ENCODE peak calls at places on chromosomes 16 and 17, in five cellular contexts. One of them, this sample, is unnamed. For H3K4me1, the result is how much of the 10 kb centered on the place peaks cover.

GRCh38 chr17:35931794-35932419 is 1.3 kb upstream of the RDM1 start:
- DNase-seq in pancreas: no peak
- DNase-seq in DND-41: no peak
- DNase-seq in psoas muscle: no peak
- DNase-seq in CD4-positive, CD25-positive, alpha-beta regulatory T cell: no peak
- DNase-seq in this sample: no peak

GRCh38 chr16:81198635-81199034 is 39.9 kb upstream of the BCO1 start:
- DNase-seq in pancreas: no peak
- DNase-seq in DND-41: no peak
- DNase-seq in psoas muscle: no peak
- DNase-seq in CD4-positive, CD25-positive, alpha-beta regulatory T cell: no peak
- DNase-seq in this sample: no peak

GRCh38 chr17:81085420-81085911 is 50.5 kb downstream of the BAIAP2 start:
- DNase-seq in pancreas: no peak
- DNase-seq in DND-41: no peak
- DNase-seq in psoas muscle: no peak
- DNase-seq in CD4-positive, CD25-positive, alpha-beta regulatory T cell: no peak
- DNase-seq in this sample: no peak

GRCh38 chr16:1054660-1055556 is 17.6 kb upstream of the SSTR5 start:
- DNase-seq in pancreas: no peak
- DNase-seq in DND-41: no peak
- DNase-seq in psoas muscle: peak
- DNase-seq in CD4-positive, CD25-positive, alpha-beta regulatory T cell: no peak
- DNase-seq in this sample: peak

GRCh38 chr16:89925596-89926079 is 2.5 kb downstream of the TUBB3 start:
- DNase-seq in pancreas: no peak
- DNase-seq in DND-41: no peak
- DNase-seq in psoas muscle: no peak
- DNase-seq in CD4-positive, CD25-positive, alpha-beta regulatory T cell: no peak
- DNase-seq in this sample: no peak

GRCh38 chr16:14569213-14569612 is 60.8 kb downstream of the PARN start:
- DNase-seq in pancreas: no peak
- DNase-seq in DND-41: no peak
- DNase-seq in psoas muscle: no peak
- DNase-seq in CD4-positive, CD25-positive, alpha-beta regulatory T cell: no peak
- DNase-seq in this sample: no peak

GRCh38 chr17:44915321-44915726 is at the start of gene GFAP:
- DNase-seq in pancreas: no peak
- DNase-seq in DND-41: no peak
- DNase-seq in psoas muscle: no peak
- DNase-seq in CD4-positive, CD25-positive, alpha-beta regulatory T cell: no peak
- DNase-seq in this sample: no peak

GRCh38 chr16:79600636-79601091 is at the start of gene MAF:
- DNase-seq in pancreas: peak
- DNase-seq in DND-41: peak
- DNase-seq in psoas muscle: peak
- DNase-seq in CD4-positive, CD25-positive, alpha-beta regulatory T cell: peak
- DNase-seq in this sample: peak

GRCh38 chr16:27759301-27759871 is 209.4 kb downstream of the KATNIP start:
- DNase-seq in pancreas: no peak
- DNase-seq in DND-41: no peak
- DNase-seq in psoas muscle: no peak
- DNase-seq in CD4-positive, CD25-positive, alpha-beta regulatory T cell: no peak
- DNase-seq in this sample: no peak

GRCh38 chr16:27366687-27367462 is 35.1 kb upstream of the IL21R start:
- DNase-seq in pancreas: no peak
- DNase-seq in DND-41: peak
- DNase-seq in psoas muscle: no peak
- DNase-seq in CD4-positive, CD25-positive, alpha-beta regulatory T cell: no peak
- DNase-seq in this sample: no peak

GRCh38 chr16:77433146-77433545 is 1.7 kb downstream of the ADAMTS18 start:
- DNase-seq in pancreas: no peak
- DNase-seq in DND-41: no peak
- DNase-seq in psoas muscle: no peak
- DNase-seq in CD4-positive, CD25-positive, alpha-beta regulatory T cell: no peak
- DNase-seq in this sample: no peak

GRCh38 chr16:20004931-20005330 is 68.8 kb downstream of the GPR139 start:
- DNase-seq in pancreas: no peak
- DNase-seq in DND-41: no peak
- DNase-seq in psoas muscle: no peak
- DNase-seq in CD4-positive, CD25-positive, alpha-beta regulatory T cell: no peak
- DNase-seq in this sample: no peak

GRCh38 chr17:44828919-44829557 is 1.0 kb downstream of the GJC1 start:
- DNase-seq in pancreas: no peak
- DNase-seq in DND-41: peak
- DNase-seq in psoas muscle: no peak
- DNase-seq in CD4-positive, CD25-positive, alpha-beta regulatory T cell: peak
- DNase-seq in this sample: no peak

GRCh38 chr17:17206149-17206912 is at the start of gene PLD6:
- DNase-seq in pancreas: peak
- DNase-seq in DND-41: peak
- DNase-seq in psoas muscle: peak
- DNase-seq in CD4-positive, CD25-positive, alpha-beta regulatory T cell: peak
- DNase-seq in this sample: peak

GRCh38 chr16:46763147-46763546 is 15.0 kb upstream of the MYLK3 start:
- DNase-seq in pancreas: no peak
- DNase-seq in DND-41: no peak
- DNase-seq in psoas muscle: peak
- DNase-seq in CD4-positive, CD25-positive, alpha-beta regulatory T cell: no peak
- DNase-seq in this sample: peak

GRCh38 chr16:53495325-53495724 is 7.7 kb downstream of the AKTIP start:
- DNase-seq in pancreas: no peak
- DNase-seq in DND-41: no peak
- DNase-seq in psoas muscle: no peak
- DNase-seq in CD4-positive, CD25-positive, alpha-beta regulatory T cell: no peak
- DNase-seq in this sample: no peak

GRCh38 chr16:84143784-84144199 is 1.2 kb downstream of the HSDL1 start:
- DNase-seq in pancreas: no peak
- DNase-seq in DND-41: no peak
- DNase-seq in psoas muscle: no peak
- DNase-seq in CD4-positive, CD25-positive, alpha-beta regulatory T cell: no peak
- DNase-seq in this sample: no peak

GRCh38 chr16:54075446-54075845 is 211.1 kb downstream of the IRX3 start:
- DNase-seq in pancreas: no peak
- DNase-seq in DND-41: no peak
- DNase-seq in psoas muscle: no peak
- DNase-seq in CD4-positive, CD25-positive, alpha-beta regulatory T cell: no peak
- DNase-seq in this sample: no peak

GRCh38 chr17:60442271-60443201 is 20.2 kb downstream of the CHCT1 start:
- DNase-seq in pancreas: no peak
- DNase-seq in DND-41: no peak
- DNase-seq in psoas muscle: no peak
- DNase-seq in CD4-positive, CD25-positive, alpha-beta regulatory T cell: no peak
- DNase-seq in this sample: no peak

GRCh38 chr17:60586288-60586974 is 13.6 kb upstream of the PPM1D start:
- DNase-seq in pancreas: no peak
- DNase-seq in DND-41: no peak
- DNase-seq in psoas muscle: no peak
- DNase-seq in CD4-positive, CD25-positive, alpha-beta regulatory T cell: no peak
- DNase-seq in this sample: no peak

GRCh38 chr16:4323071-4323844 is 7.4 kb downstream of the GLIS2 start:
- DNase-seq in pancreas: peak
- DNase-seq in DND-41: no peak
- DNase-seq in psoas muscle: peak
- DNase-seq in CD4-positive, CD25-positive, alpha-beta regulatory T cell: no peak
- DNase-seq in this sample: no peak

GRCh38 chr16:65500007-65500406 is 378.1 kb upstream of the CDH11 start:
- DNase-seq in pancreas: no peak
- DNase-seq in DND-41: no peak
- DNase-seq in psoas muscle: no peak
- DNase-seq in CD4-positive, CD25-positive, alpha-beta regulatory T cell: no peak
- DNase-seq in this sample: no peak

GRCh38 chr17:560379-560935 is 154.2 kb downstream of the VPS53 start:
- DNase-seq in pancreas: no peak
- DNase-seq in DND-41: no peak
- DNase-seq in psoas muscle: no peak
- DNase-seq in CD4-positive, CD25-positive, alpha-beta regulatory T cell: no peak
- DNase-seq in this sample: no peak

GRCh38 chr16:12611006-12611477 is 192.6 kb downstream of the CPPED1 start:
- DNase-seq in pancreas: no peak
- DNase-seq in DND-41: no peak
- DNase-seq in psoas muscle: no peak
- DNase-seq in CD4-positive, CD25-positive, alpha-beta regulatory T cell: no peak
- DNase-seq in this sample: no peak

GRCh38 chr17:38844261-38844757 is 9.2 kb downstream of the RPL23 start:
- DNase-seq in pancreas: no peak
- DNase-seq in DND-41: no peak
- DNase-seq in psoas muscle: no peak
- DNase-seq in CD4-positive, CD25-positive, alpha-beta regulatory T cell: no peak
- DNase-seq in this sample: peak

GRCh38 chr16:15667091-15667742 is 17.2 kb downstream of the NDE1 start:
- DNase-seq in pancreas: no peak
- DNase-seq in DND-41: no peak
- DNase-seq in psoas muscle: no peak
- DNase-seq in CD4-positive, CD25-positive, alpha-beta regulatory T cell: no peak
- DNase-seq in this sample: no peak

GRCh38 chr16:15457390-15457789 is 23.0 kb downstream of the BMERB1 start:
- DNase-seq in pancreas: no peak
- DNase-seq in DND-41: no peak
- DNase-seq in psoas muscle: no peak
- DNase-seq in CD4-positive, CD25-positive, alpha-beta regulatory T cell: no peak
- DNase-seq in this sample: no peak

GRCh38 chr16:66717112-66717675 is 20.7 kb upstream of the CMTM4 start:
- DNase-seq in pancreas: no peak
- DNase-seq in DND-41: peak
- DNase-seq in psoas muscle: peak
- DNase-seq in CD4-positive, CD25-positive, alpha-beta regulatory T cell: no peak
- DNase-seq in this sample: peak

GRCh38 chr17:49388692-49389513 is 25.8 kb downstream of the PHB1 start:
- DNase-seq in pancreas: no peak
- DNase-seq in DND-41: no peak
- DNase-seq in psoas muscle: no peak
- DNase-seq in CD4-positive, CD25-positive, alpha-beta regulatory T cell: no peak
- DNase-seq in this sample: no peak

GRCh38 chr16:25012525-25012991 is 2.6 kb downstream of the ARHGAP17 start:
- DNase-seq in pancreas: no peak
- DNase-seq in DND-41: no peak
- DNase-seq in psoas muscle: no peak
- DNase-seq in CD4-positive, CD25-positive, alpha-beta regulatory T cell: no peak
- DNase-seq in this sample: no peak
- H3K4me1 ChIP-seq in pancreas: under half
- H3K4me1 ChIP-seq in DND-41: under half
- H3K4me1 ChIP-seq in psoas muscle: half or more
- H3K4me1 ChIP-seq in CD4-positive, CD25-positive, alpha-beta regulatory T cell: half or more
- H3K4me1 ChIP-seq in this sample: under half

GRCh38 chr16:88471115-88471514 is 18.0 kb downstream of the ZFPM1 start:
- DNase-seq in pancreas: no peak
- DNase-seq in DND-41: no peak
- DNase-seq in psoas muscle: no peak
- DNase-seq in CD4-positive, CD25-positive, alpha-beta regulatory T cell: no peak
- DNase-seq in this sample: no peak
- H3K4me1 ChIP-seq in pancreas: under half
- H3K4me1 ChIP-seq in DND-41: under half
- H3K4me1 ChIP-seq in psoas muscle: under half
- H3K4me1 ChIP-seq in CD4-positive, CD25-positive, alpha-beta regulatory T cell: half or more
- H3K4me1 ChIP-seq in this sample: under half

GRCh38 chr17:66548659-66549311 is 246.4 kb downstream of the PRKCA start:
- DNase-seq in pancreas: no peak
- DNase-seq in DND-41: no peak
- DNase-seq in psoas muscle: no peak
- DNase-seq in CD4-positive, CD25-positive, alpha-beta regulatory T cell: no peak
- DNase-seq in this sample: no peak

GRCh38 chr17:66545918-66546317 is 243.5 kb downstream of the PRKCA start:
- DNase-seq in pancreas: no peak
- DNase-seq in DND-41: no peak
- DNase-seq in psoas muscle: no peak
- DNase-seq in CD4-positive, CD25-positive, alpha-beta regulatory T cell: no peak
- DNase-seq in this sample: no peak

GRCh38 chr17:66548158-66548557 is 245.7 kb downstream of the PRKCA start:
- DNase-seq in pancreas: no peak
- DNase-seq in DND-41: peak
- DNase-seq in psoas muscle: no peak
- DNase-seq in CD4-positive, CD25-positive, alpha-beta regulatory T cell: peak
- DNase-seq in this sample: no peak

GRCh38 chr17:66549312-66549705 is 246.9 kb downstream of the PRKCA start:
- DNase-seq in pancreas: no peak
- DNase-seq in DND-41: no peak
- DNase-seq in psoas muscle: no peak
- DNase-seq in CD4-positive, CD25-positive, alpha-beta regulatory T cell: no peak
- DNase-seq in this sample: no peak

GRCh38 chr17:66547170-66547865 is 244.9 kb downstream of the PRKCA start:
- DNase-seq in pancreas: no peak
- DNase-seq in DND-41: no peak
- DNase-seq in psoas muscle: no peak
- DNase-seq in CD4-positive, CD25-positive, alpha-beta regulatory T cell: no peak
- DNase-seq in this sample: no peak
- H3K4me1 ChIP-seq in pancreas: under half
- H3K4me1 ChIP-seq in DND-41: under half
- H3K4me1 ChIP-seq in psoas muscle: under half
- H3K4me1 ChIP-seq in CD4-positive, CD25-positive, alpha-beta regulatory T cell: under half
- H3K4me1 ChIP-seq in this sample: under half

GRCh38 chr16:69406780-69407331 is 17.6 kb upstream of the CYB5B start:
- DNase-seq in pancreas: no peak
- DNase-seq in DND-41: no peak
- DNase-seq in psoas muscle: no peak
- DNase-seq in CD4-positive, CD25-positive, alpha-beta regulatory T cell: no peak
- DNase-seq in this sample: peak
- H3K4me1 ChIP-seq in pancreas: under half
- H3K4me1 ChIP-seq in DND-41: under half
- H3K4me1 ChIP-seq in psoas muscle: under half
- H3K4me1 ChIP-seq in CD4-positive, CD25-positive, alpha-beta regulatory T cell: under half
- H3K4me1 ChIP-seq in this sample: under half

GRCh38 chr17:29732209-29732608 is 109.5 kb upstream of the CORO6 start:
- DNase-seq in pancreas: no peak
- DNase-seq in DND-41: no peak
- DNase-seq in psoas muscle: no peak
- DNase-seq in CD4-positive, CD25-positive, alpha-beta regulatory T cell: no peak
- DNase-seq in this sample: no peak

GRCh38 chr17:29733151-29733550 is 110.4 kb upstream of the CORO6 start:
- DNase-seq in pancreas: no peak
- DNase-seq in DND-41: no peak
- DNase-seq in psoas muscle: no peak
- DNase-seq in CD4-positive, CD25-positive, alpha-beta regulatory T cell: no peak
- DNase-seq in this sample: no peak

GRCh38 chr17:29732613-29733012 is 109.9 kb upstream of the CORO6 start:
- DNase-seq in pancreas: no peak
- DNase-seq in DND-41: no peak
- DNase-seq in psoas muscle: no peak
- DNase-seq in CD4-positive, CD25-positive, alpha-beta regulatory T cell: no peak
- DNase-seq in this sample: no peak

GRCh38 chr17:29728490-29728889 is 105.8 kb upstream of the CORO6 start:
- DNase-seq in pancreas: no peak
- DNase-seq in DND-41: no peak
- DNase-seq in psoas muscle: no peak
- DNase-seq in CD4-positive, CD25-positive, alpha-beta regulatory T cell: no peak
- DNase-seq in this sample: no peak

DNA sequence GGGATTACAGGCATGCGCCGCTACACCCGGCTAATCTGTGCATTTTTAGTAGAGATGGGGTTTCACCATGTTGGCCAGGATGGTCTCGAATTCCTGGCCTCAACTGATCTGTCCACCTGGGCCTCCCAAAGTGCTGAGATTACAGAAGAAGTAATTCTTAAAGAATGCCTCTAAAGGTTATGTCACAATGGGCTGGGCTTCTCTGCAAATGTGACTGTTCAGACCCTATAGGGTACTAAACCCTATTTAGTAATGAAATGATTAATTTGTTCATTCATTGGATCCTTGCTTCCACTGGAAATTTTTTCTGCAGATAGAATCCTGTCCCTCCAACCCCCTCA is 108.8 kb upstream of the CORO6 start:
- DNase-seq in pancreas: no peak
- DNase-seq in DND-41: no peak
- DNase-seq in psoas muscle: no peak
- DNase-seq in CD4-positive, CD25-positive, alpha-beta regulatory T cell: no peak
- DNase-seq in this sample: no peak
- H3K4me1 ChIP-seq in pancreas: under half
- H3K4me1 ChIP-seq in DND-41: under half
- H3K4me1 ChIP-seq in psoas muscle: under half
- H3K4me1 ChIP-seq in CD4-positive, CD25-positive, alpha-beta regulatory T cell: under half
- H3K4me1 ChIP-seq in this sample: under half